ENCODE peak calls at places on chromosome X, in ten cellular contexts. G is keratinocyte; S is MM.1S; R is endodermal cell; L is cardiac fibroblast; V is fibroblast of the aortic adventitia; O is CD8-positive, alpha-beta T cell; P is tibial artery; J is lower leg skin; T is lower lobe of right lung. I is an unnamed sample.

GRCh38 chrX:42096262-42096939 is 173.0 kb upstream of the CASK start:
- DNase-seq in G (peak), S (no peak), R (no peak), L (peak), V (peak), O (no peak), P (no peak), J (no peak), T (peak), I (no peak)

GRCh38 chrX:79268788-79269187 is 98.3 kb downstream of the ITM2A start:
- DNase-seq in G (no peak), S (no peak), R (no peak), L (peak), V (no peak), O (no peak), P (no peak), J (no peak), T (no peak), I (no peak)

GRCh38 chrX:136674270-136674986 is 26.5 kb downstream of the CD40LG start:
- DNase-seq in G (no peak), S (peak), R (no peak), L (no peak), V (no peak), O (peak), P (no peak), J (no peak), T (no peak), I (peak)

GRCh38 chrX:105880491-105880890 is 58.2 kb downstream of the NRK start:
- DNase-seq in G (no peak), S (no peak), R (no peak), L (no peak), V (no peak), O (no peak), P (no peak), J (no peak), T (no peak), I (no peak)

GRCh38 chrX:65712005-65712861 is 44.8 kb downstream of the MSN start:
- DNase-seq in G (no peak), S (no peak), R (no peak), L (no peak), V (no peak), O (no peak), P (no peak), J (no peak), T (no peak), I (no peak)

GRCh38 chrX:43804021-43804420 is 78.2 kb downstream of the MAOB start:
- DNase-seq in G (no peak), S (no peak), R (no peak), L (no peak), V (no peak), O (no peak), P (no peak), J (no peak), T (no peak), I (no peak)

GRCh38 chrX:85196319-85196718 is 47.3 kb downstream of the SATL1 start:
- DNase-seq in G (no peak), S (no peak), R (no peak), L (no peak), V (no peak), O (no peak), P (no peak), J (no peak), T (no peak), I (no peak)

GRCh38 chrX:123277821-123278220 is 93.7 kb downstream of the GRIA3 start:
- DNase-seq in G (no peak), S (no peak), R (no peak), L (no peak), V (no peak), O (no peak), P (no peak), J (no peak), T (no peak), I (peak)

GRCh38 chrX:41722816-41723215 is 1.2 kb upstream of the GPR82 start:
- DNase-seq in G (no peak), S (no peak), R (no peak), L (peak), V (peak), O (no peak), P (no peak), J (no peak), T (no peak), I (no peak)

GRCh38 chrX:54826598-54826997 is 19.1 kb downstream of the MAGED2 start:
- DNase-seq in G (no peak), S (no peak), R (no peak), L (no peak), V (no peak), O (no peak), P (no peak), J (no peak), T (no peak), I (no peak)

GRCh38 chrX:13279279-13280009 is 40.4 kb downstream of the ATXN3L start:
- DNase-seq in G (no peak), S (no peak), R (peak), L (no peak), V (no peak), O (no peak), P (no peak), J (no peak), T (no peak), I (no peak)

GRCh38 chrX:69313622-69314290 is 148.5 kb upstream of the PJA1 start:
- DNase-seq in G (no peak), S (no peak), R (peak), L (no peak), V (no peak), O (no peak), P (no peak), J (no peak), T (no peak), I (no peak)

GRCh38 chrX:23434356-23434884 is 99.8 kb downstream of the PTCHD1 start:
- DNase-seq in G (no peak), S (no peak), R (no peak), L (peak), V (peak), O (no peak), P (peak), J (peak), T (peak), I (no peak)

GRCh38 chrX:132638313-132638712 is 149.5 kb upstream of the MBNL3 start:
- DNase-seq in G (no peak), S (no peak), R (no peak), L (no peak), V (no peak), O (no peak), P (no peak), J (no peak), T (no peak), I (no peak)

GRCh38 chrX:116781926-116782325 is 319.1 kb upstream of the CT83 start:
- DNase-seq in G (no peak), S (no peak), R (no peak), L (no peak), V (no peak), O (no peak), P (no peak), J (no peak), T (no peak), I (no peak)

GRCh38 chrX:21735038-21735752 is 22.7 kb downstream of the SMPX start:
- DNase-seq in G (no peak), S (no peak), R (no peak), L (no peak), V (peak), O (no peak), P (no peak), J (no peak), T (no peak), I (no peak)

GRCh38 chrX:13899607-13900006 is 82.7 kb upstream of the GPM6B start:
- DNase-seq in G (peak), S (no peak), R (no peak), L (peak), V (peak), O (no peak), P (no peak), J (peak), T (no peak), I (no peak)

GRCh38 chrX:72620550-72621145 is 48.0 kb upstream of the HDAC8 start:
- DNase-seq in G (peak), S (no peak), R (no peak), L (peak), V (peak), O (no peak), P (peak), J (peak), T (peak), I (no peak)

GRCh38 chrX:55778322-55778721 is 60.8 kb downstream of the RRAGB start:
- DNase-seq in G (no peak), S (no peak), R (no peak), L (no peak), V (no peak), O (no peak), P (no peak), J (no peak), T (no peak), I (no peak)

GRCh38 chrX:52363247-52363883 is 5.5 kb upstream of the XAGE2 start:
- DNase-seq in G (no peak), S (no peak), R (no peak), L (peak), V (peak), O (no peak), P (no peak), J (no peak), T (no peak), I (no peak)

GRCh38 chrX:54066841-54067240 is 22.6 kb upstream of the PHF8 start:
- DNase-seq in G (no peak), S (no peak), R (no peak), L (no peak), V (peak), O (no peak), P (no peak), J (no peak), T (no peak), I (no peak)

GRCh38 chrX:11188664-11189063 is 77.5 kb downstream of the HCCS start:
- DNase-seq in G (peak), S (no peak), R (no peak), L (no peak), V (peak), O (no peak), P (no peak), J (no peak), T (no peak), I (peak)

GRCh38 chrX:107654778-107655761 is 26.8 kb downstream of the PRPS1 start:
- DNase-seq in G (peak), S (no peak), R (peak), L (peak), V (peak), O (peak), P (peak), J (peak), T (peak), I (peak)

GRCh38 chrX:51459125-51459524 is 37.3 kb downstream of the NUDT11 start:
- DNase-seq in G (no peak), S (peak), R (no peak), L (peak), V (peak), O (no peak), P (no peak), J (no peak), T (no peak), I (peak)

GRCh38 chrX:101460669-101461068 is 24.6 kb upstream of the ARMCX4 start:
- DNase-seq in G (no peak), S (no peak), R (no peak), L (no peak), V (no peak), O (no peak), P (no peak), J (no peak), T (no peak), I (no peak)

GRCh38 chrX:23704673-23705206 is 37.4 kb downstream of the PRDX4 start:
- DNase-seq in G (no peak), S (no peak), R (no peak), L (no peak), V (no peak), O (no peak), P (no peak), J (no peak), T (no peak), I (no peak)

GRCh38 chrX:20362268-20363002 is 95.7 kb upstream of the RPS6KA3 start:
- DNase-seq in G (no peak), S (no peak), R (no peak), L (peak), V (peak), O (no peak), P (no peak), J (no peak), T (no peak), I (no peak)

GRCh38 chrX:101595739-101596419 is 21.9 kb downstream of the ARMCX6 start:
- DNase-seq in G (no peak), S (peak), R (peak), L (peak), V (peak), O (peak), P (no peak), J (peak), T (no peak), I (peak)

GRCh38 chrX:63115196-63115595 is 235.9 kb downstream of the SPIN4 start:
- DNase-seq in G (no peak), S (no peak), R (no peak), L (no peak), V (no peak), O (no peak), P (no peak), J (no peak), T (no peak), I (no peak)

GRCh38 chrX:12950851-12951589 is 23.9 kb upstream of the TMSB4X start:
- DNase-seq in G (no peak), S (no peak), R (peak), L (peak), V (no peak), O (peak), P (no peak), J (no peak), T (peak), I (peak)

GRCh38 chrX:150198776-150199175 is 164.3 kb upstream of the MAMLD1 start:
- DNase-seq in G (no peak), S (no peak), R (no peak), L (no peak), V (no peak), O (no peak), P (no peak), J (no peak), T (no peak), I (no peak)

GRCh38 chrX:114363346-114363745 is 220.5 kb upstream of the HTR2C start:
- DNase-seq in G (no peak), S (no peak), R (no peak), L (no peak), V (no peak), O (no peak), P (no peak), J (no peak), T (no peak), I (no peak)

GRCh38 chrX:150897371-150898319 is 823 bp downstream of the CD99L2 start:
- DNase-seq in G (no peak), S (peak), R (peak), L (peak), V (peak), O (peak), P (no peak), J (peak), T (peak), I (peak)

DNA sequence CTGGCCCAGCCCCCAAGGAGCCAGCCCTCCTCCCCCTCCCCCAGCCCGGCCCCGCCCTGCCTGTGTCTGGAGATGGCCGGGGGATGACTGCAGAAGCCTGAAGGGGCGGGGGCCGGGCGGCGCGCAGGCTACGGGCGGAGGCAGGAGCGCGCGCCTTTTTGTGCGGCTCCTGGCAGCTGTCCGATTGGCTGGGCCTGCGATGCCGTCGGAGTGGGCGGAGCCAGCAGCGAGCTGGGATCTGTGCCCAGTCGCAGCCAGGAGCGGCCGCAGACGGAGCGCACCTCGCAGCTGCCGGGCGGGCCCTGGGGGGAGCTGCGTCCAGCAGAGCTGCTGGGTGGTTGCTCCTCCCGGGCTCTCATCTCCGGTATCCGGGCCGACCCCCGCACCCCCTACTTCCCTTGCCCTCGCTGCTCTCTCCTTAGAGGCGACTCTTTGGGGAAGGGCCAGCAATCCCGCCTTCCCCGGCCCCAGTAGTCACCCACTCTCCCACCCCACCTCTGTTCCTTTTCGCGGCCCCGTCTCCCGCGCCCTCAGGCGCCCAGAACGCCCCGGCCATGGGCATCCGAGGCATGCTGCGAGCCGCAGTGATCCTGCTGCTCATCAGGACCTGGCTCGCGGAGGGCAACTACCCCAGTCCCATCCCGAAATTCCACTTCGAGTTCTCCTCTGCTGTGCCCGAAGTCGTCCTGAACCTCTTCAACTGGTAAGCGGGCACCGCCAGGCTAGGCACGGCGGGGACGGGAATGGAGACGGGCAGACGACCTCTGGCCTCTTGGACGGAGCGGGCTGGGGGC is at the start of gene GABRQ:
- DNase-seq in G (no peak), S (peak), R (peak), L (peak), V (peak), O (no peak), P (no peak), J (no peak), T (peak), I (peak)
- H3K4me3 ChIP-seq in G (no peak), S (peak), R (peak), L (no peak), V (no peak), O (no peak), P (peak), J (no peak), T (no peak), I (no peak)

GRCh38 chrX:7706032-7706431 is 136.9 kb upstream of the VCX start:
- DNase-seq in G (no peak), S (peak), R (no peak), L (no peak), V (peak), O (no peak), P (no peak), J (no peak), T (no peak), I (no peak)
- TF ChIP-seq CTCF in G (peak), S (peak), R (peak), L (no peak), V (peak), O (no peak), P (no peak), J (no peak), T (no peak), I (no peak)

DNA sequence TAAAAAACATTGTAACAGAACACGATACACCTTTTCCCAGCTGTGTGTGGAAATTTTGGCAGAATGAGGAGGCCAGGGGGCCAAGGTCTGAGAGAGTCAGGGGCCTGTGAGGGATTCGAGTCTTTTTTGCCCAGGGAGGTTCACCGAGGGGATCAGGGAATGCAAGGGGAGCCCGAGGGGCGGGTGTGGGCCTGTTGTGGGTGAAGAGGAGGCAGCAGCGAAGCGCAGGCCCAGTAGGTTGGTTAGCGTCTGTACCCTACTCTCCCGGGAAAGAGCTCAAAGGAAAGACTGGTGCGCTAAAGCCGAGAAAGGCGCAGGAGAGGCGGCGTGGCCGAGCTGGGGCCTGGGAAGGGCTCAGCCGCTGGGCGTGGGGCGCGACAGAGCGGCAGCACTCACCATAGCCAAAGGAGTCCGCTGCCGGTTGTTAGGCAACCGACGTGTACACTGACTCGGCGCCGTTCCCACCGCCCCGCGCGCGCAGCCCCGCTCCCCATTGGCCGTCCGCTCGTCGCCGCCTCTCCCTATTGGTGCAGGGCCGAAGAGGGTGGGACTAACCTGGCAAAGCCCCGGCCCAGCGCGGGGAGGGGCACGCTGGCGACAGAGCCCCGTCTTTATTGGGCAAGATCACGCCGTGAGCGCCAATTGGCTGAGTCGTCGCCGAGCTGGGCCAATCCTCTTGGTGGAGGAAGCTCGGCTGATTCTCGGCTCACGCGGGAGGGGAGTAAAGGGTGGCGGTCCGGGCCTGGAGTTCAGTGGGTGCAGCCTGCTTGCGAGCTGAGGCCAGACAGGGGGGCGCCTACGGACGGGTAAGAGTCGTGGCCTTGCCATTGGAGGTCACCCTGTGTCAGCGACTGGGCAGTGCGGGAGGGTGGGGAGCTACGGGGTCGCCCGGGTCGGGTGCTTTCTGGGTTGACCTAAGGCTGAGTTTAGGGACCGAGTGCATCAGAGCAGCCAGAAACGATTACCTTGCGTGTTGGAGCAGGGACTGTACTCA is at the start of the genes CETN2 and NSDHL:
- DNase-seq in G (peak), S (peak), R (peak), L (peak), V (peak), O (peak), P (peak), J (peak), T (peak), I (peak)
- H3K4me3 ChIP-seq in G (peak), S (peak), R (peak), L (peak), V (peak), O (peak), P (peak), J (peak), T (peak), I (peak)

GRCh38 chrX:46572295-46572936 is 1.1 kb upstream of the CHST7 start:
- DNase-seq in G (no peak), S (peak), R (no peak), L (no peak), V (no peak), O (peak), P (no peak), J (no peak), T (no peak), I (peak)
- TF ChIP-seq CTCF in G (no peak), S (peak), R (no peak), L (no peak), V (no peak), O (no peak), P (no peak), J (no peak), T (no peak), I (peak)

DNA sequence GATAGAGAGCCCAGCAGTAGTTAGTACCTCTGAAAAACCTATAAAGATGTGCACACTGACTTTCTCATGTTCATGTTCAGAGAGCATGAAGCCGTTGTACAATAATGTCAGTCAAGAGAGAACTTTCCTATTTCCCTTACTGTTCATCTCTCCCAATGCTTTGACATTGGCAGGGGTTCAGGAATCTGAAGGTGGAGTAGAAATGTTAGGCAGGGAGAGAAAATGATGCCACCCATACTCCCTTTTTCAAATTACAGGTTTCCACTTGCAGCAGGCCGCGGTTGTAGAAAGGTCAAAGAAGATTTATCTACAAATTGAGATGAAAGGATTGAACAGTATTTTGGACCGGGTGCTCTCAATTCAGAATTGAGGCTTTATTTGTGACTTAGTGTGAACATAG is 84.3 kb downstream of the DCAF8L2 start:
- DNase-seq in G (no peak), S (no peak), R (no peak), L (no peak), V (no peak), O (no peak), P (no peak), J (no peak), T (no peak), I (no peak)
- H3K4me3 ChIP-seq in G (no peak), S (no peak), R (no peak), L (no peak), V (no peak), O (no peak), P (no peak), J (no peak), T (no peak), I (no peak)

GRCh38 chrX:139203681-139204575 is 326.6 kb upstream of the F9 start:
- DNase-seq in G (no peak), S (peak), R (peak), L (no peak), V (peak), O (no peak), P (no peak), J (no peak), T (peak), I (peak)

GRCh38 chrX:139204576-139204902 is 326.0 kb upstream of the F9 start:
- DNase-seq in G (no peak), S (no peak), R (no peak), L (no peak), V (peak), O (no peak), P (no peak), J (no peak), T (peak), I (no peak)

GRCh38 chrX:139201924-139202323 is 328.6 kb upstream of the F9 start:
- DNase-seq in G (no peak), S (no peak), R (no peak), L (no peak), V (peak), O (no peak), P (no peak), J (no peak), T (no peak), I (no peak)

GRCh38 chrX:139200793-139201192 is 329.7 kb upstream of the F9 start:
- DNase-seq in G (no peak), S (no peak), R (no peak), L (no peak), V (peak), O (no peak), P (no peak), J (no peak), T (no peak), I (no peak)

GRCh38 chrX:139202742-139203410 is 327.7 kb upstream of the F9 start:
- DNase-seq in G (no peak), S (no peak), R (peak), L (no peak), V (no peak), O (no peak), P (no peak), J (no peak), T (no peak), I (no peak)
- TF ChIP-seq CTCF in G (no peak), S (no peak), R (peak), L (no peak), V (no peak), O (no peak), P (no peak), J (no peak), T (no peak), I (no peak)

GRCh38 chrX:67544281-67544680 is 460 bp downstream of the AR start:
- DNase-seq in G (no peak), S (peak), R (no peak), L (peak), V (peak), O (no peak), P (peak), J (no peak), T (peak), I (no peak)
- H3K4me3 ChIP-seq in G (no peak), S (peak), R (peak), L (peak), V (peak), O (no peak), P (peak), J (peak), T (peak), I (no peak)

I was measured in GM12865.